ENCODE peak calls at places on chromosomes 7 and 10, in nine cellular contexts. M, Y, X, T, L, G, C, O and I are unnamed samples.

GRCh38 chr7:28036748-28037147 is 143.8 kb downstream of the JAZF1 start:
- DNase-seq in L (no peak), Y (no peak), T (no peak), O (no peak), C (peak; percentile 67), M (no peak), X (no peak), G (no peak), I (no peak)

GRCh38 chr10:121088524-121088923 is 237.4 kb downstream of the WDR11 start:
- DNase-seq in X (no peak), M (no peak), G (no peak), O (no peak), T (no peak), L (peak; percentile 49), Y (peak; percentile 54), C (peak; percentile 16), I (no peak)

GRCh38 chr10:125222515-125222914 is 62.2 kb upstream of the CTBP2 start:
- DNase-seq in G (no peak), T (no peak), X (no peak), C (no peak), Y (no peak), L (no peak), M (no peak), O (no peak), I (no peak)

GRCh38 chr10:127996586-127996985 is 89.7 kb downstream of the PTPRE start:
- DNase-seq in G (no peak), X (no peak), C (no peak), Y (no peak), L (no peak), O (no peak), T (no peak), M (no peak), I (no peak)

GRCh38 chr7:66013938-66014337 is 31.9 kb upstream of the GUSB start:
- DNase-seq in G (no peak), M (no peak), L (peak; percentile 17), X (no peak), O (no peak), C (peak; percentile 67), T (peak; percentile 62), Y (peak; percentile 50), I (no peak)

GRCh38 chr7:116522247-116522646 is 2.6 kb upstream of the CAV1 start:
- DNase-seq in O (no peak), L (no peak), Y (no peak), M (no peak), X (no peak), G (no peak), T (no peak), C (peak; percentile 80), I (no peak)

GRCh38 chr10:62244785-62245595 is 23.7 kb downstream of the RTKN2 start:
- DNase-seq in C (peak; percentile 67), O (peak; percentile 77), X (peak; percentile 48), T (no peak), L (peak; percentile 58), Y (no peak), G (no peak), M (no peak), I (peak; percentile 21)

GRCh38 chr7:95609277-95609971 is 13.1 kb upstream of the PDK4 start:
- DNase-seq in L (peak; percentile 69), Y (peak; percentile 43), M (no peak), G (no peak), O (no peak), T (peak; percentile 72), C (peak; percentile 41), X (no peak), I (peak; percentile 82)

GRCh38 chr7:148337166-148337565 is 253.4 kb upstream of the C7orf33 start:
- DNase-seq in T (no peak), C (no peak), O (no peak), X (no peak), L (no peak), Y (no peak), M (no peak), G (no peak), I (no peak)

GRCh38 chr7:30148426-30148825 is 13.6 kb downstream of the MTURN start:
- DNase-seq in C (no peak), L (no peak), O (no peak), T (no peak), M (no peak), G (no peak), X (no peak), Y (no peak), I (no peak)

GRCh38 chr7:18694484-18694883 is 198.9 kb downstream of the HDAC9 start:
- DNase-seq in Y (no peak), C (no peak), G (no peak), T (no peak), L (no peak), X (no peak), O (no peak), M (no peak), I (no peak)

GRCh38 chr7:150449206-150449956 is 1.0 kb upstream of the GIMAP8 start:
- DNase-seq in Y (no peak), T (no peak), X (no peak), M (no peak), C (no peak), G (no peak), L (no peak), O (peak; percentile 35), I (no peak)

GRCh38 chr7:98594348-98594747 is 22.7 kb upstream of the NPTX2 start:
- DNase-seq in C (no peak), T (no peak), Y (no peak), G (no peak), X (no peak), M (no peak), L (no peak), O (no peak), I (no peak)

GRCh38 chr7:107659666-107660065 is 962 bp upstream of the SLC26A4 start:
- DNase-seq in G (no peak), X (no peak), Y (no peak), T (no peak), O (peak; percentile 63), M (no peak), C (peak; percentile 13), L (no peak), I (no peak)

GRCh38 chr7:86942081-86942480 is 117.4 kb downstream of the ELAPOR2 start:
- DNase-seq in G (no peak), M (no peak), O (no peak), Y (no peak), L (no peak), C (no peak), X (no peak), T (no peak), I (no peak)

GRCh38 chr7:128259131-128260056 is 18.3 kb downstream of the LEP start:
- DNase-seq in T (peak; percentile 79), G (no peak), O (no peak), X (no peak), C (no peak), L (no peak), Y (no peak), M (no peak), I (no peak)

GRCh38 chr7:43220250-43220649 is 107.8 kb downstream of the HECW1 start:
- DNase-seq in M (no peak), Y (no peak), G (no peak), X (no peak), C (no peak), T (no peak), O (no peak), L (no peak), I (no peak)

GRCh38 chr10:83075395-83076072 is 1063.8 kb upstream of the GHITM start:
- DNase-seq in M (no peak), Y (no peak), O (no peak), X (no peak), T (no peak), C (no peak), G (no peak), L (no peak), I (no peak)

GRCh38 chr7:101814996-101815825 is 2.2 kb upstream of the CUX1 start:
- DNase-seq in T (peak; percentile 51), O (peak; percentile 66), G (no peak), L (no peak), M (peak; percentile 85), X (peak; percentile 72), C (peak; percentile 50), Y (peak; percentile 81), I (no peak)

GRCh38 chr7:98199131-98199530 is 12.1 kb upstream of the BHLHA15 start:
- DNase-seq in T (no peak), M (no peak), X (no peak), L (no peak), C (no peak), Y (no peak), O (no peak), G (no peak), I (no peak)

GRCh38 chr10:100037758-100038315 is 28.1 kb upstream of the DNMBP start:
- DNase-seq in T (no peak), L (no peak), G (no peak), M (no peak), O (no peak), C (peak; percentile 16), Y (no peak), X (no peak), I (no peak)

GRCh38 chr10:73586583-73586984 is 4.6 kb downstream of the USP54 start:
- DNase-seq in O (no peak), Y (no peak), L (no peak), X (no peak), T (peak; percentile 48), C (peak; percentile 50), M (no peak), G (no peak), I (no peak)

GRCh38 chr7:51789494-51789893 is 472.9 kb upstream of the COBL start:
- DNase-seq in C (no peak), O (no peak), X (no peak), L (no peak), M (no peak), Y (no peak), T (no peak), G (no peak), I (no peak)

GRCh38 chr10:22379059-22379458 is 33.8 kb downstream of the SPAG6 start:
- DNase-seq in X (no peak), L (no peak), Y (no peak), G (no peak), O (peak; percentile 38), C (no peak), M (no peak), T (no peak), I (no peak)

GRCh38 chr10:70602665-70603438 is at the start of gene PRF1:
- DNase-seq in L (no peak), Y (no peak), T (peak; percentile 54), O (peak; percentile 97), C (no peak), G (peak; percentile 55), X (peak; percentile 81), M (no peak), I (no peak)

GRCh38 chr10:97778452-97779302 is 6.9 kb upstream of the SFRP5 start:
- DNase-seq in O (no peak), C (no peak), T (no peak), X (no peak), Y (no peak), L (peak; percentile 9), G (no peak), M (no peak), I (peak; percentile 19)

GRCh38 chr7:108030536-108030935 is 27.6 kb upstream of the LAMB1 start:
- DNase-seq in Y (no peak), C (no peak), X (no peak), O (no peak), L (no peak), T (no peak), G (no peak), M (no peak), I (no peak)

GRCh38 chr7:100169147-100169850 is 882 bp upstream of the GAL3ST4 start:
- DNase-seq in X (peak; percentile 29), Y (peak; percentile 38), C (no peak), O (no peak), L (peak; percentile 75), M (peak; percentile 47), T (no peak), G (no peak), I (no peak)

GRCh38 chr7:26399309-26399610 is 107.6 kb downstream of the SNX10 start:
- DNase-seq in X (no peak), Y (peak; percentile 35), G (no peak), O (peak; percentile 18), C (peak; percentile 48), M (no peak), L (peak; percentile 87), T (peak; percentile 28), I (no peak)

GRCh38 chr10:5559642-5560141 is 34.9 kb downstream of the CALML3 start:
- DNase-seq in Y (no peak), O (no peak), L (no peak), M (peak; percentile 42), G (no peak), C (no peak), X (no peak), T (peak; percentile 5), I (no peak)

GRCh38 chr7:143240323-143241168 is 18.7 kb downstream of the TAS2R40 start:
- DNase-seq in T (peak; percentile 74), O (peak; percentile 83), X (peak; percentile 71), C (peak; percentile 76), Y (peak; percentile 63), G (peak; percentile 17), M (no peak), L (peak; percentile 61), I (peak; percentile 59)